ENCODE peak calls at places on chromosomes 2 and 18, in four cellular contexts. N is GM23248, V is fibroblast of pulmonary artery, Z is SHP77. Y is an unnamed sample.

GRCh38 chr2:133871810-133872209 is 303.5 kb upstream of the NCKAP5 start:
- DNase-seq in N (peak; percentile 13), V (no peak), Z (no peak), Y (no peak)

GRCh38 chr18:70621710-70622109 is 332.9 kb downstream of the SOCS6 start:
- DNase-seq in N (no peak), V (no peak), Z (no peak), Y (no peak)

GRCh38 chr2:215105607-215106354 is 32.6 kb downstream of the ABCA12 start:
- DNase-seq in N (peak; percentile 59), V (peak; percentile 3), Z (no peak), Y (no peak)

GRCh38 chr2:70656421-70657010 is 102.9 kb upstream of the TGFA start:
- DNase-seq in N (no peak), V (no peak), Z (no peak), Y (no peak)

GRCh38 chr2:145598434-145598833 is 1078.5 kb upstream of the ZEB2 start:
- DNase-seq in N (peak; percentile 83), V (peak; percentile 46), Z (no peak), Y (no peak)

GRCh38 chr18:43970656-43971055 is 693.4 kb upstream of the SYT4 start:
- DNase-seq in N (peak; percentile 35), V (peak; percentile 49), Z (no peak), Y (no peak)

GRCh38 chr2:70085711-70086277 is 1.5 kb upstream of the PCBP1 start:
- DNase-seq in N (peak; percentile 28), V (peak; percentile 7), Z (no peak), Y (no peak)

GRCh38 chr2:2321250-2321545 is 9.9 kb downstream of the MYT1L start:
- DNase-seq in N (no peak), V (no peak), Z (no peak), Y (no peak)

GRCh38 chr18:25830787-25831186 is 259.6 kb downstream of the SS18 start:
- DNase-seq in N (peak; percentile 90), V (peak; percentile 74), Z (no peak), Y (no peak)

GRCh38 chr2:236574424-236575145 is 5.0 kb downstream of the ACKR3 start:
- DNase-seq in N (no peak), V (no peak), Z (no peak), Y (no peak)

GRCh38 chr2:100381240-100381639 is 36.2 kb downstream of the CHST10 start:
- DNase-seq in N (peak; percentile 65), V (peak; percentile 88), Z (peak; percentile 61), Y (peak; percentile 60)

GRCh38 chr2:144479138-144479537 is 40.8 kb downstream of the ZEB2 start:
- DNase-seq in N (peak; percentile 72), V (peak; percentile 79), Z (no peak), Y (no peak)

GRCh38 chr2:172412996-172413492 is 14.3 kb upstream of the ITGA6 start:
- DNase-seq in N (no peak), V (no peak), Z (no peak), Y (no peak)

GRCh38 chr2:159713691-159714585 is 1.6 kb downstream of the MARCHF7 start:
- DNase-seq in N (peak; percentile 84), V (peak; percentile 43), Z (no peak), Y (no peak)

GRCh38 chr2:72923833-72924352 is 6.6 kb downstream of the EMX1 start:
- DNase-seq in N (no peak), V (no peak), Z (no peak), Y (no peak)

GRCh38 chr2:154532763-154533162 is 165.7 kb upstream of the KCNJ3 start:
- DNase-seq in N (no peak), V (no peak), Z (no peak), Y (no peak)

GRCh38 chr2:219426534-219427136 is 8.0 kb upstream of the SPEG start:
- DNase-seq in N (no peak), V (no peak), Z (no peak), Y (no peak)

GRCh38 chr2:8219631-8220393 is 462.0 kb upstream of the ID2 start:
- DNase-seq in N (peak; percentile 3), V (no peak), Z (peak; percentile 31), Y (no peak)

Y was measured in NCI-H774.